ENCODE peak calls at places on chromosomes 12 and 14, in eight cellular contexts. Z is RWPE1, S is tibial artery, D is GM20000, B is WTC11, V is AG04449, T is GM13976, I is choroid plexus epithelial cell. C is an unnamed sample.

GRCh38 chr12:1915082-1915968 is 3.1 kb downstream of the CACNA2D4 start:
- DNase-seq in V (no peak), S (no peak), I (no peak), T (peak), D (peak), B (no peak), Z (no peak), C (peak)

GRCh38 chr14:101895256-101895655 is 69.1 kb upstream of the DYNC1H1 start:
- DNase-seq in T (no peak), V (no peak), B (no peak), Z (no peak), S (no peak), I (no peak), D (no peak), C (no peak)

GRCh38 chr14:51487848-51488247 is 163.9 kb upstream of the FRMD6 start:
- DNase-seq in B (no peak), V (no peak), D (no peak), Z (no peak), S (no peak), I (no peak), T (no peak), C (no peak)

GRCh38 chr12:45458854-45459807 is 243.2 kb downstream of the ANO6 start:
- DNase-seq in Z (no peak), D (no peak), B (no peak), I (peak), T (no peak), V (no peak), S (no peak), C (no peak)

GRCh38 chr14:94936411-94936892 is 166.5 kb upstream of the GSC start:
- DNase-seq in V (no peak), I (peak), Z (no peak), B (no peak), T (no peak), S (peak), D (no peak), C (peak)

GRCh38 chr12:2834581-2835491 is at the start of gene NRIP2:
- DNase-seq in V (no peak), B (peak), I (peak), Z (no peak), D (no peak), S (no peak), T (no peak), C (no peak)

GRCh38 chr12:51359851-51360250 is 13.4 kb upstream of the CELA1 start:
- DNase-seq in V (no peak), B (no peak), T (no peak), I (no peak), D (no peak), S (no peak), Z (no peak), C (no peak)

GRCh38 chr12:124094733-124095132 is 121.7 kb downstream of the ZNF664 start:
- DNase-seq in V (no peak), D (no peak), T (no peak), B (no peak), I (no peak), Z (no peak), S (no peak), C (no peak)

GRCh38 chr14:68979021-68979721 is at the start of gene ACTN1:
- DNase-seq in V (peak), Z (peak), D (peak), I (peak), T (peak), S (peak), B (peak), C (peak)

GRCh38 chr14:39267592-39268112 is 33.9 kb downstream of the MIA2 start:
- DNase-seq in V (no peak), T (no peak), I (peak), S (no peak), Z (peak), D (no peak), B (no peak), C (no peak)

GRCh38 chr14:32648434-32648833 is 290.2 kb upstream of the NPAS3 start:
- DNase-seq in Z (peak), D (no peak), B (no peak), V (peak), I (peak), T (no peak), S (no peak), C (no peak)

GRCh38 chr12:85405781-85406522 is 125.9 kb downstream of the ALX1 start:
- DNase-seq in S (no peak), T (no peak), I (peak), Z (no peak), V (peak), B (no peak), D (no peak), C (no peak)

GRCh38 chr14:28673056-28673455 is 93.5 kb upstream of the FOXG1 start:
- DNase-seq in D (no peak), B (no peak), Z (no peak), I (peak), S (no peak), T (no peak), V (no peak), C (no peak)

GRCh38 chr12:127984386-127985055 is 282.4 kb upstream of the TMEM132C start:
- DNase-seq in I (peak), V (peak), D (no peak), S (no peak), Z (no peak), T (no peak), B (no peak), C (no peak)

GRCh38 chr12:31702047-31702446 is 26.8 kb downstream of the AMN1 start:
- DNase-seq in S (no peak), T (no peak), Z (no peak), I (peak), D (no peak), B (no peak), V (no peak), C (no peak)
- TF ChIP-seq CTCF in S (peak), T (no peak), Z (no peak), I (peak), D (no peak), B (no peak), V (peak), C (no peak)

DNA sequence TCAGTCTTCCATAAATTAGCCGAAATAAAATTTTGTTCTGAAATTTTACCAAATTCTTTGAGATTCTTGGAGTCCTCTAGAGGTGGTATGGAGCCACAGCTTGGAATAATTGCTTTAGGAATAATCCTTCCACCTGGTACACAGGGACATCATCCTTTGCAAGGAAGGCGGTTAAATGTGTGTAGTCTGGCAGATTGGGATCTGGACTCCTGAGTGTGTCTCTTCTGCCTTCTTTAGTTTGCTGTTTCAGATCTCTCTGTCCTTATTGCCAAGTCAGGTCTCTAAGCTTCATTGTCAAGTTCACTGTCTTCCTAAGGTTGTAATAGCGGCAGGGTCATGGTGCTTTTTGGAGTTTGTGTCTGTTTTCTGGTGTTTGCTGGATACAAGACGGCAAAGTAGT is 393.9 kb upstream of the RGS6 start:
- DNase-seq in I (no peak), V (no peak), T (no peak), S (no peak), B (no peak), D (no peak), Z (no peak), C (no peak)
- TF ChIP-seq CTCF in I (no peak), V (no peak), T (no peak), S (no peak), B (no peak), D (no peak), Z (no peak), C (no peak)

GRCh38 chr12:121059031-121059898 is 20.2 kb upstream of the OASL start:
- DNase-seq in I (no peak), S (no peak), T (no peak), B (no peak), V (no peak), Z (no peak), D (no peak), C (no peak)

GRCh38 chr12:121060149-121061001 is 21.3 kb upstream of the OASL start:
- DNase-seq in Z (no peak), I (peak), T (peak), S (no peak), B (peak), V (no peak), D (peak), C (no peak)

GRCh38 chr12:121062391-121063045 is 23.5 kb upstream of the OASL start:
- DNase-seq in Z (no peak), V (no peak), T (no peak), D (no peak), I (no peak), B (no peak), S (no peak), C (no peak)

GRCh38 chr12:121064116-121064515 is 25.1 kb upstream of the OASL start:
- DNase-seq in I (no peak), S (no peak), Z (no peak), T (no peak), D (no peak), V (no peak), B (no peak), C (no peak)

GRCh38 chr12:121061831-121062230 is 22.8 kb upstream of the OASL start:
- DNase-seq in D (no peak), I (peak), T (no peak), B (no peak), Z (no peak), V (no peak), S (no peak), C (no peak)
- TF ChIP-seq CTCF in D (no peak), I (peak), T (no peak), B (no peak), Z (peak), V (no peak), S (no peak), C (no peak)

DNA sequence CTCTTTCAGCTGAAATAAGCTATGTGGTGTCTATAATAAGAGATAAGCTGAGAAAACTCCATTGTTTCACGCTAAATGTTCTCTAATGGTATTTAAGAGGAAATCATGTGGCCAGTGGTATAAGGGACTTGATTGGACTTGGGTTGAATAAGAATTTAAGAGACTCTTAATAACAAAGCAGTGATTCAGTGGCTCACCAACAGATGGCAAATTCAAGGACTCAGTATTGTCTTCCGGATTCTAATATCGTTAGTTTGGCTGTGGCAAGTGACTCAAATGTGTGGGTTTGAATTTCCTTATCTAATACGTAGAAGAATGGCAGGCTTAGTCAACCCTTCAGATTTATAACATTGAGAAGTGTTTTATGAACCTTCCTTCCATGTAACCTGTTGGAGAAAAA is 49.1 kb upstream of the KCNH3 start:
- DNase-seq in I (peak), S (no peak), V (no peak), D (no peak), Z (peak), B (no peak), T (no peak), C (no peak)
- TF ChIP-seq CTCF in I (peak), S (no peak), V (no peak), D (no peak), Z (no peak), B (no peak), T (no peak), C (no peak)

GRCh38 chr12:16604853-16605252 is 1.1 kb downstream of the LMO3 start:
- DNase-seq in S (no peak), Z (no peak), D (peak), V (no peak), I (no peak), T (no peak), B (peak), C (no peak)

GRCh38 chr12:16602412-16602811 is 3.5 kb downstream of the LMO3 start:
- DNase-seq in S (no peak), B (no peak), T (no peak), D (no peak), Z (no peak), V (no peak), I (no peak), C (no peak)

GRCh38 chr12:16603265-16603915 is 2.6 kb downstream of the LMO3 start:
- DNase-seq in T (no peak), S (no peak), I (no peak), V (no peak), Z (no peak), B (no peak), D (no peak), C (no peak)

GRCh38 chr12:16605666-16606116 is 271 bp downstream of the LMO3 start:
- DNase-seq in B (no peak), V (no peak), T (peak), D (peak), S (peak), I (peak), Z (no peak), C (no peak)

DNA sequence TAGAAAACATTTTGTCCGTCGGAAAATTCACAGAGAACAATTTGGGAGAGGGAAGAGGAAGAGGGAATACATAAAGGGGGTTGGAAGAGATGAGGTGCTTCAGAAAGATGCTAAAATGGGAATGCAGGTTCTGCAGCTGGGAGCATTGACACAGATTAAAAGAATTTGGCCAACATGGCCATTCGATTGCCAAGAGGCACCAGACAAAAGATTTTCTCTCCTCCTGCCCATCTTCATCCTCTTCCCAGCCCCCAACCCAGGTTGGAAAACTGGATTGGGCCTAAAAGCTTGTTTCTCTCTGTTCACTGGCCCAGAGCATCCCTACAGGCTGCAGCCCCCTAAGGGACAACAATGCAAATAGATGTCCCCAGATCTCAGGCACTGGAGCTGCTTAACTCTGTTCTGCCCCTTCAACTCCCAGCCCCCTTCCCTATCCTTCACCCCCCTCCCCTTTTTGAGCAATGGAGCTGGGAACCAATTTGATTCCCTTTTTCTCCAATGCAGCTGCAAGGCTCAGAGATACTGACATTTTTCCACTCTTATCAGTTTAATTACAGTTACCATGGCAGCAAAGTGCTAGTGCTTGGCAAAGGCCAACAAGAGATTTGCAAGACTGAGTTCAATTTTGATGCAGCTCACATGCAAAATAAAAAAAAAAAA is 1.9 kb downstream of the LMO3 start:
- DNase-seq in D (no peak), V (no peak), S (no peak), I (no peak), Z (no peak), T (no peak), B (peak), C (no peak)
- TF ChIP-seq CTCF in D (no peak), V (no peak), S (no peak), I (no peak), Z (no peak), T (no peak), B (no peak), C (no peak)

C was measured in omental fat pad.